ENCODE peak calls at places on chromosomes 5 and 9, in seven cellular contexts. U, P, H, I, Q, L and T are unnamed samples.

GRCh38 chr5:172721455-172722308 is 49.3 kb downstream of the DUSP1 start:
- DNase-seq in I (no peak), P (peak; percentile 80), Q (no peak), U (no peak), L (no peak), H (no peak), T (no peak)

GRCh38 chr9:87537625-87538024 is 40.0 kb downstream of the DAPK1 start:
- DNase-seq in H (no peak), Q (no peak), U (no peak), I (no peak), P (no peak), L (no peak), T (no peak)

GRCh38 chr5:75275736-75276135 is 39.1 kb upstream of the ANKRD31 start:
- DNase-seq in U (no peak), Q (no peak), H (no peak), I (no peak), P (no peak), L (no peak), T (no peak)

GRCh38 chr5:134146651-134147544 is 29.9 kb downstream of the SKP1 start:
- DNase-seq in Q (no peak), U (no peak), H (no peak), P (no peak), L (no peak), I (no peak), T (no peak)

GRCh38 chr5:135379052-135379654 is 19.9 kb downstream of the MACROH2A1 start:
- DNase-seq in H (no peak), L (no peak), U (peak; percentile 23), I (no peak), Q (no peak), P (no peak), T (no peak)

GRCh38 chr5:120516799-120517198 is 52.7 kb downstream of the PRR16 start:
- DNase-seq in Q (no peak), H (no peak), I (no peak), P (no peak), U (no peak), L (no peak), T (no peak)

GRCh38 chr5:106290841-106291240 is 1379.9 kb downstream of the EFNA5 start:
- DNase-seq in I (no peak), L (no peak), U (no peak), P (no peak), Q (no peak), H (no peak), T (no peak)

GRCh38 chr9:5762421-5762820 is 70.5 kb downstream of the ERMP1 start:
- DNase-seq in H (no peak), U (no peak), L (no peak), I (no peak), Q (no peak), P (no peak), T (no peak)

GRCh38 chr9:129358621-129359154 is 180.6 kb upstream of the IER5L start:
- DNase-seq in L (no peak), P (no peak), U (no peak), Q (no peak), H (no peak), I (no peak), T (no peak)

GRCh38 chr5:66515209-66515608 is 81.0 kb upstream of the MAST4 start:
- DNase-seq in H (no peak), I (no peak), Q (no peak), P (no peak), L (no peak), U (no peak), T (no peak)

GRCh38 chr5:143494162-143494561 is 90.7 kb upstream of the NR3C1 start:
- DNase-seq in H (no peak), Q (no peak), I (no peak), U (peak; percentile 49), L (no peak), P (no peak), T (no peak)

GRCh38 chr9:128552744-128553221 is 396 bp downstream of the SPTAN1 start:
- DNase-seq in I (peak; percentile 56), U (peak; percentile 24), L (peak; percentile 79), P (peak; percentile 48), Q (no peak), H (peak; percentile 59), T (no peak)

GRCh38 chr5:181261320-181262085 is 560 bp upstream of the TRIM52 start:
- DNase-seq in I (peak; percentile 84), H (peak; percentile 66), Q (no peak), U (peak; percentile 83), L (peak; percentile 86), P (peak; percentile 73), T (no peak)

GRCh38 chr5:181258576-181258975 is 2.4 kb downstream of the TRIM52 start:
- DNase-seq in U (no peak), H (no peak), I (no peak), Q (no peak), P (no peak), L (no peak), T (no peak)

GRCh38 chr5:181259974-181260719 is 796 bp downstream of the TRIM52 start:
- DNase-seq in Q (no peak), U (no peak), I (no peak), L (no peak), P (peak; percentile 41), H (no peak), T (no peak)

GRCh38 chr5:181260720-181261319 is at the start of gene TRIM52:
- DNase-seq in H (peak; percentile 91), L (peak; percentile 93), Q (no peak), I (peak; percentile 95), U (peak; percentile 93), P (peak; percentile 89), T (no peak)

DNA sequence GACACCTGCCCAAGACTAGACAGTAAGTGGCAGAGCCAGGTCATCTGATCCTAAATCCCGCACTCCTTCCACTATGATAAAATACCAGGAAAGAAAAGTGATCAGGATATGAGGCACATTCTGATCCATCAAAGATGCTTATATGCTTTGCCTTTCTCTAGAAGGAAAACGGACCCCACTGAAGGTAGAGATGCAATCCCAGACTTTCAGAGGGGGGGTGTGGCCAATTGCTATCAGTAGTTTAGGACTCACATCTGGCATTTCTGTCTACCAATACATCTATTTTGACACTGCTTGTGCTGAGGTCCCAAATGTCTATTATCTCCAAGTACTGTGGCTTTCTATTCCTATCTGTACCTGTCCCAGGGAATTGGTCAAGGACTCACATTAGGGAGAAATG is 1.7 kb downstream of the TRIM52 start:
- DNase-seq in I (no peak), Q (no peak), P (no peak), L (no peak), U (no peak), H (no peak), T (no peak)
- TF ChIP-seq POLR2A in I (no peak), Q (no peak), P (no peak), L (no peak), U (no peak), H (no peak), T (peak; percentile 21)

GRCh38 chr9:137268538-137269201 is 8.9 kb upstream of the TOR4A start:
- DNase-seq in Q (no peak), U (no peak), L (no peak), I (peak; percentile 49), H (no peak), P (peak; percentile 34), T (no peak)

GRCh38 chr9:137271696-137272076 is 5.8 kb upstream of the TOR4A start:
- DNase-seq in L (no peak), U (no peak), H (no peak), Q (no peak), I (no peak), P (no peak), T (no peak)

GRCh38 chr9:137270929-137271695 is 6.4 kb upstream of the TOR4A start:
- DNase-seq in I (no peak), H (no peak), Q (no peak), L (no peak), P (no peak), U (no peak), T (no peak)

GRCh38 chr9:137267933-137268355 is 9.6 kb upstream of the TOR4A start:
- DNase-seq in H (no peak), Q (no peak), U (no peak), I (no peak), P (no peak), L (no peak), T (no peak)

DNA sequence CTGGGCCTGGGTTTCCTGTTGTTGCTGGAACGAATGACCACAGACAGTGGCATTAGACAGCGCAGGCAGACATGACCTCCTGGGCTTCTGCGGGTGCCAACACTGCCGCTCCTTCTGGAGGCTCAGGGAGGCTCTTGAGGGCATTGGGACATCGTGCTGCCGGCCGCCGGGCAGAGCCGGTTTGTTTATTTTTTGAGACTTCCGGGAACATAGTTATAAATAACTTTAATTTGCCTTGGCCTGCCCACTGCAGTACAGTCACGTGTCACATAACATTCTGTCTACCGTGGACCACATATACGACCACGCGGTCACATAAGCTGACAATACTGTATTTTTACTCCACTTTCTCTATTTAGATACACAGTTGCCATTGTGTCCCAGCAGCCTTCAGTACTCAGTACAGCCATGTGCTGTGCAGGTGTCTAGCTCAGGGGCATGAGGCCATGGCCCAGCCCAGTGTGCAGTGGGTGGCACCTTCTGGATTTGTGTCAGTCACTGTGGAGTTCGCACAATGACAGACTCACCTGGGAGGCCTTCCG is 8.2 kb upstream of the TOR4A start:
- DNase-seq in L (peak; percentile 79), H (peak; percentile 80), U (peak; percentile 58), I (peak; percentile 80), P (peak; percentile 55), Q (no peak), T (no peak)
- TF ChIP-seq POLR2A in L (no peak), H (no peak), U (no peak), I (no peak), P (peak; percentile 10), Q (no peak), T (no peak)

GRCh38 chr5:41834506-41834905 is 35.7 kb downstream of the OXCT1 start:
- DNase-seq in L (no peak), H (no peak), U (no peak), I (no peak), P (no peak), Q (no peak), T (no peak)

GRCh38 chr5:41831155-41831554 is 39.1 kb downstream of the OXCT1 start:
- DNase-seq in H (no peak), Q (no peak), I (no peak), P (no peak), L (no peak), U (no peak), T (no peak)

GRCh38 chr5:41832430-41832829 is 37.8 kb downstream of the OXCT1 start:
- DNase-seq in Q (no peak), U (no peak), I (no peak), L (no peak), H (no peak), P (no peak), T (no peak)

GRCh38 chr5:41841325-41841724 is 28.9 kb downstream of the OXCT1 start:
- DNase-seq in U (no peak), L (no peak), I (no peak), Q (no peak), P (no peak), H (no peak), T (no peak)

GRCh38 chr5:41835625-41836024 is 34.6 kb downstream of the OXCT1 start:
- DNase-seq in U (peak; percentile 29), L (peak; percentile 70), P (peak; percentile 77), H (no peak), Q (no peak), I (peak; percentile 83), T (no peak)
- TF ChIP-seq POLR2A in U (no peak), L (no peak), P (peak; percentile 35), H (no peak), Q (no peak), I (no peak), T (no peak)

DNA sequence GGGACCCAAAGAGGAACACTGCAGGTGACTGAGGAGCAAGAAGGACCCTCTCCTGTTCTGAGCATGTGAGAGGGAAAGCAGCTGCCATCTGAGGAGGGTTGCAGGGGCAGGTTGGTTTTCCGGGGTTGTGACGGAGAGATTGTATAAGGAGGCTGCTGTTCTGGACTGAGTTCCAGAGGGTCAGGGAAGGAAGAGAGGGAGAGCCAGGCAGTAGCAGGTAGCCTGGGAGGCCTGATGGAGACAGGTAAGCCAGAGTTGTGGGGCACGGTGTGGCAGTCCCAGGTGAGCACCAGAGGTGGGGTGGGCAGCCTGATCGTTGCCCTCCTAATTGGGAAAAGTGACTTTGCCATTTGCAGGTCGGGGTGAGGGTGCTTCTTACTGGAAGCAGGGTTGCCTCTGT is 9.8 kb downstream of the CCT5 start:
- DNase-seq in H (no peak), P (no peak), L (no peak), U (no peak), I (no peak), Q (no peak), T (no peak)
- TF ChIP-seq POLR2A in H (no peak), P (no peak), L (no peak), U (no peak), I (no peak), Q (no peak), T (no peak)